ENCODE peak calls at places on chromosome 4, in four cellular contexts. One of them, this sample, is unnamed.

GRCh38 chr4:31370866-31371465 is 650.8 kb downstream of the PCDH7 start:
- DNase-seq in IMR-90: peak; percentile 28
- DNase-seq in cardiac muscle cell: peak; percentile 61
- DNase-seq in epithelial cell of esophagus: peak; percentile 58
- DNase-seq in this sample: no peak

GRCh38 chr4:130419576-130419975 is 1323.6 kb downstream of the C4orf33 start:
- DNase-seq in IMR-90: no peak
- DNase-seq in cardiac muscle cell: peak; percentile 44
- DNase-seq in epithelial cell of esophagus: no peak
- DNase-seq in this sample: no peak

GRCh38 chr4:17030543-17030942 is 132.1 kb upstream of the LDB2 start:
- DNase-seq in IMR-90: peak; percentile 96
- DNase-seq in cardiac muscle cell: peak; percentile 87
- DNase-seq in epithelial cell of esophagus: peak; percentile 92
- DNase-seq in this sample: no peak

GRCh38 chr4:100913685-100914084 is 395.9 kb upstream of the EMCN start:
- DNase-seq in IMR-90: no peak
- DNase-seq in cardiac muscle cell: no peak
- DNase-seq in epithelial cell of esophagus: no peak
- DNase-seq in this sample: no peak

GRCh38 chr4:85717847-85718246 is 242.9 kb downstream of the ARHGAP24 start:
- DNase-seq in IMR-90: no peak
- DNase-seq in cardiac muscle cell: no peak
- DNase-seq in epithelial cell of esophagus: peak; percentile 31
- DNase-seq in this sample: no peak

GRCh38 chr4:174198396-174199179 is 84.9 kb downstream of the FBXO8 start:
- DNase-seq in IMR-90: peak; percentile 90
- DNase-seq in cardiac muscle cell: peak; percentile 84
- DNase-seq in epithelial cell of esophagus: peak; percentile 47
- DNase-seq in this sample: no peak

GRCh38 chr4:28287837-28288236 is 1427.2 kb downstream of the STIM2 start:
- DNase-seq in IMR-90: peak; percentile 100
- DNase-seq in cardiac muscle cell: peak; percentile 92
- DNase-seq in epithelial cell of esophagus: peak; percentile 95
- DNase-seq in this sample: no peak

GRCh38 chr4:98092833-98093439 is 50.3 kb downstream of the STPG2 start:
- DNase-seq in IMR-90: peak; percentile 2
- DNase-seq in cardiac muscle cell: peak; percentile 32
- DNase-seq in epithelial cell of esophagus: peak; percentile 58
- DNase-seq in this sample: no peak

GRCh38 chr4:112938461-112939058 is 110.9 kb upstream of the ANK2 start:
- DNase-seq in IMR-90: peak; percentile 36
- DNase-seq in cardiac muscle cell: peak; percentile 69
- DNase-seq in epithelial cell of esophagus: peak; percentile 60
- DNase-seq in this sample: no peak

GRCh38 chr4:112939901-112940300 is 109.6 kb upstream of the ANK2 start:
- DNase-seq in IMR-90: no peak
- DNase-seq in cardiac muscle cell: no peak
- DNase-seq in epithelial cell of esophagus: no peak
- DNase-seq in this sample: no peak

GRCh38 chr4:112944006-112944405 is 105.4 kb upstream of the ANK2 start:
- DNase-seq in IMR-90: no peak
- DNase-seq in cardiac muscle cell: no peak
- DNase-seq in epithelial cell of esophagus: no peak
- DNase-seq in this sample: no peak

GRCh38 chr4:112940364-112940763 is 109.1 kb upstream of the ANK2 start:
- DNase-seq in IMR-90: no peak
- DNase-seq in cardiac muscle cell: no peak
- DNase-seq in epithelial cell of esophagus: no peak
- DNase-seq in this sample: no peak

DNA sequence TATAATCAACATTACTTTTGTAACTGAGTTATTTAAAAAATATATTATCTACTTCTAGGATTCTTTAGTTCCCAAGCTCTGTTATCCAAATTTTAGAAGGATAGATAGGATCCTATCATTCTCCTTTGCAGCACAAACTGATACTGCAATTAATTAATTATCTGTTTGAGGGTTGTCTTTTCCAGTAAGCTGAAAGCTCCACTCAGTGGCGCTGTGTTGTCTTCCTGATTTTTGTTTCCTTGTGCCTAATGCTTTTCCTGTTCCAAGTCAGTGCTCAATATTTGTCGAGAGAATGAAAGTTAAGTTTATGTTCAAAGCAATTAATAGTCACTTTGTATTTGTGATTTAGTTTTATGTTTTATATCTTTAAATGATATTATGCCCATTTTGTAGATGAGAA is 107.4 kb upstream of the ANK2 start:
- DNase-seq in IMR-90: no peak
- DNase-seq in cardiac muscle cell: no peak
- DNase-seq in epithelial cell of esophagus: no peak
- DNase-seq in this sample: no peak
- TF ChIP-seq CTCF in IMR-90: no peak
- TF ChIP-seq CTCF in cardiac muscle cell: peak; percentile 5
- TF ChIP-seq CTCF in epithelial cell of esophagus: no peak
- TF ChIP-seq CTCF in this sample: no peak

GRCh38 chr4:108172231-108172779 is 3.6 kb upstream of the LEF1 start:
- DNase-seq in IMR-90: no peak
- DNase-seq in cardiac muscle cell: peak; percentile 29
- DNase-seq in epithelial cell of esophagus: no peak
- DNase-seq in this sample: no peak
- TF ChIP-seq CTCF in IMR-90: no peak
- TF ChIP-seq CTCF in cardiac muscle cell: no peak
- TF ChIP-seq CTCF in epithelial cell of esophagus: no peak
- TF ChIP-seq CTCF in this sample: no peak

DNA sequence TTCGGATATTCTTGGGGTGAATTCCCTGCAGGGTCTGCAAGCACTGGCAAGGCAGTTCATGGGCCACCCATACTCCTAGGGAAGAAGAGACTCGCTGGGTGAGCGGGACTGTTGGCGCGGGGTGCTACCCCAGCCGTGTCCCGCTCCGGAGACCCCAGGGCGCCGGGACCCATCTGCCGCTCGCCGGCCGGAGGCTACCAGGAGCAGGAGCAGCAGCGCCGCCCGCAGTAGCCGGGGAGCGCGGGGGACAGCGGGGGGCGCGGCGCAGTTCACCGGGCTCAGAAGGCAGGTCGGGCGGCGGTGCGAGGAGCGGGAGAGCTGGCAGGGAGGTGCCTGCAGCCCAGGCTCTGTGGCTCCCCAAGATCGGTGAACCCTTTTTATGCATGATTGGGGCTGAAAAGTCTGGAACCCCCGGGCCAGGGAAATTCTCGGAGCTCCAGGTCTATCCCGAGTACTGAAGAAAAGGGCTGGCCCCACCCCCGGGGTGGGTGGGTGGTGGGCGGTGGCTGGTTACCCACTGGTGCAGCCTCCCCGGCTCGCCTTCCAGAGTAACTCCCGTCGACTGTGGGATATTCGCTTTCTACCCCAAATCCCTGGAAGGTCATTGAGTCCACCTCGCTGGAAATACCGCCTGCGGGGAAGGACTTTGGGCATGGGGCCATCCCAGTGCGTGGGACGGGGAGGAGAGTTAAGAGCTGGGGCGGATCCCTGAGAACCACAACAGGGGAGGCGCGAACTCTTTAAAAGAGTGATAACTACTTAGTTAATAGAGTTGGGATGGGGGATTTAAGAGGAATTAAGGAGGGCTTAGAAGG is 37.6 kb downstream of the PF4 start:
- DNase-seq in IMR-90: no peak
- DNase-seq in cardiac muscle cell: peak; percentile 73
- DNase-seq in epithelial cell of esophagus: peak; percentile 21
- DNase-seq in this sample: peak; percentile 27
- TF ChIP-seq CTCF in IMR-90: no peak
- TF ChIP-seq CTCF in cardiac muscle cell: peak; percentile 32
- TF ChIP-seq CTCF in epithelial cell of esophagus: no peak
- TF ChIP-seq CTCF in this sample: no peak

DNA sequence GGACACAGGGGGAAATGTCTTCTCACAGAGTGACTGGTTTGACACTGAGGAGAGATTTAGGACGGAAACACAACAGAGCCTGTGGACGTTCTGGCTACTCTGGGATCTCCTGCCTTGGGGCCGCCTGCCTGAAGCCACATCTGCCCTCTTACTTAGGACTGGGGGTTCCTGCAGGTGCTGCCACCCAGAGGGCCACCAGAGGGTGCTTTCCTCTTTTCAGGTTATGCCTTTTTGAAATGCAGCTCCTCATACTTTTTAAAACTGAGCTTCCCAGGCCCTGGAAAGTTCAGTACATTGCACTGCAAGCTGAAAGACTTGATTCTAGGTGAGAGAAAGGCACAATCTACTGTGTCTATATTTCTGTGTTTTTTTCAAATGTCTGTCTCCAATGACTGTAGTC is 92.2 kb upstream of the PGRMC2 start:
- DNase-seq in IMR-90: peak; percentile 49
- DNase-seq in cardiac muscle cell: peak; percentile 61
- DNase-seq in epithelial cell of esophagus: peak; percentile 50
- DNase-seq in this sample: no peak
- TF ChIP-seq CTCF in IMR-90: peak; percentile 55
- TF ChIP-seq CTCF in cardiac muscle cell: peak; percentile 68
- TF ChIP-seq CTCF in epithelial cell of esophagus: peak; percentile 66
- TF ChIP-seq CTCF in this sample: no peak

This sample was measured in omental fat pad.